ENCODE peak calls at places on chromosomes 5 and 9, in four cellular contexts. L is K562, J is GM12878, O is HepG2. M is an unnamed sample.

GRCh38 chr9:83106772-83107171 is 43.8 kb upstream of the RASEF start:
- DNase-seq in O (no peak), J (no peak), L (no peak), M (no peak)

GRCh38 chr9:92483896-92484545 is 1.7 kb upstream of the ASPN start:
- DNase-seq in J (no peak), L (no peak), O (no peak), M (no peak)

GRCh38 chr9:4514252-4515128 is 24.2 kb downstream of the SLC1A1 start:
- DNase-seq in L (no peak), O (no peak), J (no peak), M (no peak)

GRCh38 chr9:92954078-92954861 is 6.9 kb downstream of the FGD3 start:
- DNase-seq in J (peak; percentile 61), O (no peak), L (no peak), M (no peak)

GRCh38 chr5:75235711-75236110 is 967 bp downstream of the ANKRD31 start:
- DNase-seq in O (no peak), J (no peak), L (peak; percentile 13), M (no peak)

GRCh38 chr5:149837680-149838269 is 106.8 kb downstream of the PDE6A start:
- DNase-seq in J (no peak), O (peak; percentile 54), L (peak; percentile 76), M (peak; percentile 78)

GRCh38 chr9:70488098-70488792 is 73.8 kb upstream of the KLF9 start:
- DNase-seq in O (no peak), J (no peak), L (no peak), M (no peak)

GRCh38 chr5:72596956-72597355 is 89.7 kb upstream of the ZNF366 start:
- DNase-seq in J (no peak), O (no peak), L (peak; percentile 16), M (no peak)

GRCh38 chr5:80516826-80517225 is 28.9 kb downstream of the FAM151B start:
- DNase-seq in J (peak; percentile 2), L (peak; percentile 14), O (no peak), M (no peak)

GRCh38 chr5:25544652-25545249 is 900.0 kb upstream of the CDH10 start:
- DNase-seq in J (peak; percentile 13), O (peak; percentile 31), L (peak; percentile 27), M (peak; percentile 64)

DNA sequence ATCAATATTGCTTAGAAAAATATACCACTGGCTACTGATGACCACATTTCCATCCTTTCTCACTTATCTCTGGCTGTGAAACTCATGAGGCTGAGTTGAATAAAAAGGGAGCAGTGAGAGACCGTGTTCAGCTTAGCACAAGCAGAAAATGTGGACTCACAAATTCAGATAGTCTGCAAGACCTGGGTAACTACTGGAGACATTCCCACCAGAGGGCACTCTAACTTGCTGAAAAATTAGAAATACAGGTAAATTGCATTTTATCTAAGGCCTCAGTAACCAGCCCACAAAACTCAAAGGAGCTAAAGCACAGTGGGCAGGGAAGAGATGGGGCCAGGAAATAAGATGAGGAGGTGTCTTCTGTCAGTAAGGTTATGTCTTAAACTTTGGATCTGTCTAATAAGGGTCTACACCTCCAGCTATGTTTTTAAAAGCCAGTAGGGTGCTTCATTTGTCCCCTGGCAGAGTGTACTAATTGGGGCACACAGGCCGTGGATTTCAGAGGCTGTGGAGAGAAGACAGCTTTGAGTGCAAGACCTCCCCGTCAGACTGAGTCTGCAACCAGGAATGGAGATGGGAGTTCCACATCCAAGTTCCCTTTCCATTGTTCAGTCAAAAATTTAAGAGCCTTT is 8.7 kb upstream of the NDUFB6 start:
- DNase-seq in O (peak; percentile 61), L (peak; percentile 59), J (no peak), M (no peak)
- TF ChIP-seq ATF3 in O (no peak), L (no peak), J (no peak), M (no peak)

GRCh38 chr9:115099891-115100290 is 18.1 kb downstream of the TNC start:
- DNase-seq in L (no peak), O (no peak), J (no peak), M (no peak)
- TF ChIP-seq CHD2 in L (no peak), O (no peak), J (no peak), M (no peak)

GRCh38 chr9:113511047-113511521 is 47.6 kb downstream of the RGS3 start:
- DNase-seq in O (no peak), L (no peak), J (no peak), M (no peak)
- TF ChIP-seq ATF3 in O (no peak), L (no peak), J (no peak), M (no peak)

GRCh38 chr5:122192883-122193496 is 63.6 kb downstream of the ZNF474 start:
- DNase-seq in J (peak; percentile 11), L (peak; percentile 74), O (peak; percentile 44), M (no peak)
- TF ChIP-seq CHD2 in J (no peak), L (no peak), O (no peak), M (no peak)

DNA sequence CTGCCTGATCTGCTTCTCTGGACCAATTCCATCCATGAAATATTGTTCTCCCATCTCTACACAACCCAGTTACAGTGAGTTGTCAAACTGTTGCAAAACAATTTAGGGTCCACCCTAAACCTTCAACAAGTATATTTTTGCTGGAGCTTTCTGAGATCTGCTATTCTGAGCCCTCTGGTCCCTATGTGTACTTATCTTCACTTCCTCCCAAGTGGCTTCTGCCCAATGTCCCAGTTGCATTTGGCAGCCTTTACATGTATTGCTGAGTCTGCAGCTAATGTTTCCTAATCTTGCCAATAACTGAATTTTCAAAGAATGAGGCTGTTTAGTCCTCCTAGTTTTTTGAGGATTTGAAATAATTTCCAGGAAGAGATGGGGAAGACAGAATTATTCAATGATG is 38.9 kb downstream of the AGTPBP1 start:
- DNase-seq in O (no peak), L (no peak), J (no peak), M (no peak)
- TF ChIP-seq ATF3 in O (no peak), L (no peak), J (no peak), M (no peak)

GRCh38 chr5:12023614-12024241 is 119.5 kb upstream of the CTNND2 start:
- DNase-seq in O (peak; percentile 33), J (peak; percentile 1), L (peak; percentile 44), M (no peak)
- TF ChIP-seq CHD2 in O (no peak), J (no peak), L (no peak), M (no peak)

GRCh38 chr5:119058979-119059529 is 11.8 kb upstream of the DMXL1 start:
- DNase-seq in O (no peak), L (no peak), J (no peak), M (no peak)
- TF ChIP-seq ATF3 in O (no peak), L (no peak), J (no peak), M (no peak)

M was measured in H1.